ENCODE peak calls at places on chromosomes 16 and 17, in six cellular contexts. J, Y, Q, V, P and D are unnamed samples.
A peak's percentile ranks its signal among the peaks of the same experiment; 100 is the strongest.

GRCh38 chr17:34567665-34568064 is 11.7 kb upstream of the TMEM132E start:
- DNase-seq in J (no peak), Y (no peak), Q (no peak), V (no peak), P (peak; percentile 84), D (peak; percentile 57)

GRCh38 chr17:58380207-58381123 is 28.5 kb upstream of the SUPT4H1 start:
- DNase-seq in J (no peak), Y (no peak), Q (no peak), V (no peak), P (no peak), D (no peak)

GRCh38 chr17:1606352-1606985 is 22.2 kb downstream of the SLC43A2 start:
- DNase-seq in J (no peak), Y (no peak), Q (no peak), V (no peak), P (no peak), D (peak; percentile 51)

GRCh38 chr17:17349724-17350106 is 46.5 kb downstream of the NT5M start:
- DNase-seq in J (no peak), Y (no peak), Q (no peak), V (no peak), P (no peak), D (peak; percentile 55)

GRCh38 chr17:16419929-16420271 is 4.5 kb downstream of the TRPV2 start:
- DNase-seq in J (no peak), Y (no peak), Q (no peak), V (no peak), P (no peak), D (no peak)

GRCh38 chr16:84759061-84759460 is 59.3 kb downstream of the USP10 start:
- DNase-seq in J (peak; percentile 79), Y (no peak), Q (no peak), V (peak; percentile 21), P (no peak), D (no peak)

GRCh38 chr17:27554152-27554551 is 76.8 kb upstream of the LGALS9 start:
- DNase-seq in J (no peak), Y (no peak), Q (no peak), V (peak; percentile 55), P (no peak), D (no peak)

GRCh38 chr16:87149051-87149450 is 168.1 kb downstream of the C16orf95 start:
- DNase-seq in J (no peak), Y (no peak), Q (no peak), V (no peak), P (no peak), D (no peak)

GRCh38 chr17:79985361-79985760 is 50.3 kb downstream of the TBC1D16 start:
- DNase-seq in J (no peak), Y (no peak), Q (no peak), V (no peak), P (no peak), D (peak; percentile 26)

GRCh38 chr17:70961341-70961740 is 792.0 kb downstream of the KCNJ2 start:
- DNase-seq in J (no peak), Y (no peak), Q (no peak), V (no peak), P (no peak), D (no peak)

GRCh38 chr17:64231567-64232141 is 31.4 kb downstream of the TEX2 start:
- DNase-seq in J (no peak), Y (no peak), Q (no peak), V (no peak), P (peak; percentile 91), D (no peak)

GRCh38 chr16:65235339-65236177 is 113.7 kb upstream of the CDH11 start:
- DNase-seq in J (no peak), Y (no peak), Q (no peak), V (no peak), P (no peak), D (peak; percentile 7)

GRCh38 chr16:3170440-3171180 is 17.4 kb upstream of the OR1F1 start:
- DNase-seq in J (no peak), Y (no peak), Q (no peak), V (peak; percentile 66), P (no peak), D (peak; percentile 77)

GRCh38 chr17:68433911-68434503 is 23.3 kb downstream of the WIPI1 start:
- DNase-seq in J (no peak), Y (no peak), Q (no peak), V (no peak), P (no peak), D (no peak)

GRCh38 chr17:58331815-58332719 is 3.5 kb upstream of the TSPOAP1 start:
- DNase-seq in J (peak; percentile 83), Y (peak; percentile 79), Q (no peak), V (no peak), P (no peak), D (peak; percentile 50)

GRCh38 chr16:9364721-9365693 is 273.6 kb downstream of the HAPSTR1 start:
- DNase-seq in J (no peak), Y (peak; percentile 89), Q (peak; percentile 92), V (no peak), P (no peak), D (no peak)

GRCh38 chr16:75471723-75472634 is 7.5 kb upstream of the TMEM170A start:
- DNase-seq in J (no peak), Y (peak; percentile 51), Q (peak; percentile 77), V (peak; percentile 76), P (peak; percentile 69), D (peak; percentile 88)

GRCh38 chr17:50631195-50631907 is 3.3 kb upstream of the ABCC3 start:
- DNase-seq in J (no peak), Y (no peak), Q (no peak), V (no peak), P (peak; percentile 20), D (no peak)

GRCh38 chr17:42548993-42549755 is 3.5 kb upstream of the HSD17B1 start:
- DNase-seq in J (no peak), Y (no peak), Q (no peak), V (no peak), P (no peak), D (peak; percentile 41)
- H3K4me3 ChIP-seq in J (no peak overlapping the region), Y (no peak overlapping the region), Q (no peak overlapping the region), V (peak overlapping the region; percentile 25), P (no peak overlapping the region), D (peak overlapping the region; percentile 50)

GRCh38 chr17:44652727-44653126 is 3.5 kb upstream of the MEIOC start:
- DNase-seq in J (no peak), Y (no peak), Q (no peak), V (no peak), P (no peak), D (no peak)
- H3K27me3 ChIP-seq in J (peaks cover 3% of the 10 kb centered on the region), Y (peaks cover 68% of the 10 kb centered on the region), Q (peaks cover 36% of the 10 kb centered on the region), V (peaks cover 40% of the 10 kb centered on the region), P (no peaks in the 10 kb centered on the region), D (peaks cover 27% of the 10 kb centered on the region)

DNA sequence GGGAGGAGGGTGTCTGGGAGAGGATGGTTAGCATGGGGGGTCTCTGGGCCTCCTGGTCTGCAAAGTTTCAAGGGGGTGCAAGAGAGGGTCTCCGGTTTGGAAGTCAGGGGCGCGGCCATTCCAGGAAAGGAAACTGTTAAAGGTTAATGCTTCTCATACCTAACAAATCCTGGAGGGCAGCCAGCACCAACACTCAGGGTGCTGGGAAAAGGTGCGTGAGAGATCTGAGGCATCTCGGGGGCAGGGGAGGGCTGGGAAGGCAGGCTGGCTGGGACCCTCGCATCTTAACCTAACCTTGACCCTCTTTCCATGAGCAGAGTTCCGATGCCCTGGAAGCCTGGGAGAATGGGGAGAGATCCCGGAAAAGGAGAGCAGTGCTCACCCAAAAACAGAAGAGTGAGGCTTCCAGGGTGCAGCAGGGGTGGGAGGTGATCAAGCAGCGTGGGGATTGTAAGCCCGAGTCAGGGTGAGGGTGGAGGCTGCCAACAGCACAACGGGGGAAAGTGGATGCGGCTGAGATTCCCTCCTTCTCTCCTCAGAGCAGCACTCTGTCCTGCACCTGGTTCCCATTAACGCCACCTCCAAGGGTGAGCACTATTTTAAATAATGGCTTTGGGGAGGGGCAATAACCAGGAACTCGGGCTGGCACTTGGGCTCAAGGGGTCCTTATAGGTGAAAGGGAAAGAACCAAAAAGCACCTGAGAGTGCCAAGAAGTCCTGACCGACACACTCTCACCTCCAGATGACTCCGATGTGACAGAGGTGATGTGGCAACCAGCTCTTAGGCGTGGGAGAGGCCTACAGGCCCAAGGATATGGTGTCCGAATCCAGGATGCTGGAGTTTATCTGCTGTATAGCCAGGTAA is 989 bp downstream of the TNFSF13 start:
- DNase-seq in J (peak; percentile 6), Y (no peak), Q (no peak), V (no peak), P (no peak), D (no peak)
- H3K4me3 ChIP-seq in J (no peak overlapping the region), Y (no peak overlapping the region), Q (peak overlapping the region; percentile 39), V (no peak overlapping the region), P (no peak overlapping the region), D (no peak overlapping the region)

GRCh38 chr16:28263305-28263704 is 29.0 kb upstream of the SBK1 start:
- DNase-seq in J (no peak), Y (no peak), Q (no peak), V (no peak), P (no peak), D (no peak)
- H3K27me3 ChIP-seq in J (no peaks in the 10 kb centered on the region), Y (peaks cover 8% of the 10 kb centered on the region), Q (peaks cover 12% of the 10 kb centered on the region), V (no peaks in the 10 kb centered on the region), P (peaks cover 12% of the 10 kb centered on the region), D (no peaks in the 10 kb centered on the region)

DNA sequence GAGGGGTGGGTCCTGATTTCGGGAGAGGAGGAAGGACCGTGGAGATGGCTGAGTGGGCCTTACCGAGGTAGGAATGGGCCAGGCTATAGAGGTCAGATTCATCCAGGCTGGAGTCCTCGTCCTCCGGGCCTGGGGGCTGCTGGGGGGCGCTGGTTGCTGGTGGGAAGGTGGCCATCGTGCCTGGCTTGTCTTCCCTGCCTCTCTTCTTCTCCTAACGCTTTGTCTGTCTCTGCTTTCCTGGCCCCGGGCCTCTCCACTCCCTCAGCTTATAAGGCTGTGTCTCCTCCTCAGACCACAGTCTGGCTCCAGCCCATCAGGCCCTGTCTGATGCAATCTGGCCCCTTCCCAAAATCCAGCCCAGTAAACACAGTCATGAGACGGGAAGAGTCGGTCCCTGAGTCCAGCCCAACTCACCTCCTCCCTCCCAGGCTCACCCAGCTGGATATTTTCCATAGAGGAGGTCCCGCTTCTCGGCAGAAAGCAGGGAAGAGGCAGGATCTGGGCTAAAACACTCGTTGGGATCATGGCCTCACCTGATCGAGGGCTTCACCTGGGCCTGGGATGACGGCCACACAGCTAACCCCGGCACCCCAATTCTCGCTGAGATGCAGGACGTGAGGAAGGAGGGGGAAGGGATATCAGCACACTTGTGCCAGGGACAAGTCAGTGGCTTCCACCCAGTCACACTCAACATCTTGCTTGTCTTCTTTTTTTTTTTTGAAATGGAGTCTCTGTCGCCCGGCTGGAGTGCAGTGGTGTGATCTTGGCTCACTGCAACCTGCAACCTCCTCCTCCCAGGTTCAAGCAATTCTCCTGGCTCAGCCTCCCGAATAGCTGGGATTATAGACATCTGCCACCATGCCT is at the start of gene NUPR1:
- DNase-seq in J (no peak), Y (peak; percentile 96), Q (peak; percentile 45), V (no peak), P (no peak), D (peak; percentile 52)
- H3K4me3 ChIP-seq in J (no peak within 1 kb of the TSS), Y (peak within 1 kb of the TSS; percentile 29), Q (peak within 1 kb of the TSS; percentile 36), V (no peak within 1 kb of the TSS), P (no peak within 1 kb of the TSS), D (no peak within 1 kb of the TSS)

GRCh38 chr17:39596543-39597267 is 11.0 kb downstream of the NEUROD2 start:
- DNase-seq in J (no peak), Y (no peak), Q (no peak), V (no peak), P (no peak), D (peak; percentile 73)

GRCh38 chr17:39597372-39598046 is 10.2 kb downstream of the NEUROD2 start:
- DNase-seq in J (no peak), Y (no peak), Q (no peak), V (no peak), P (no peak), D (peak; percentile 61)

GRCh38 chr17:39593371-39593770 is 14.3 kb downstream of the NEUROD2 start:
- DNase-seq in J (no peak), Y (no peak), Q (no peak), V (no peak), P (no peak), D (no peak)

GRCh38 chr17:39595928-39596327 is 11.8 kb downstream of the NEUROD2 start:
- DNase-seq in J (no peak), Y (no peak), Q (no peak), V (no peak), P (no peak), D (peak; percentile 67)

GRCh38 chr17:39595294-39595693 is 12.4 kb downstream of the NEUROD2 start:
- DNase-seq in J (no peak), Y (no peak), Q (no peak), V (no peak), P (no peak), D (no peak)
- H3K27me3 ChIP-seq in J (peaks cover 32% of the 10 kb centered on the region), Y (peaks cover 64% of the 10 kb centered on the region), Q (peaks cover 64% of the 10 kb centered on the region), V (peaks cover 100% of the 10 kb centered on the region), P (peaks cover 100% of the 10 kb centered on the region), D (peaks cover 82% of the 10 kb centered on the region)